ENCODE peak calls at places on chromosomes 16 and 17, in four cellular contexts. One of them, this sample, is unnamed.

GRCh38 chr17:82299452-82299851 is 18.0 kb downstream of the CD7 start:
- DNase-seq in renal cortical epithelial cell: peak
- DNase-seq in hypothalamus: no peak
- DNase-seq in activated naive CD4-positive, alpha-beta T cell: no peak
- DNase-seq in this sample: no peak

GRCh38 chr16:76653390-76654026 is 376.3 kb downstream of the CNTNAP4 start:
- DNase-seq in renal cortical epithelial cell: peak
- DNase-seq in hypothalamus: no peak
- DNase-seq in activated naive CD4-positive, alpha-beta T cell: no peak
- DNase-seq in this sample: no peak

GRCh38 chr17:80679816-80680215 is 135.2 kb downstream of the RPTOR start:
- DNase-seq in renal cortical epithelial cell: no peak
- DNase-seq in hypothalamus: no peak
- DNase-seq in activated naive CD4-positive, alpha-beta T cell: no peak
- DNase-seq in this sample: no peak

GRCh38 chr17:31571124-31571892 is 179.8 kb downstream of the RAB11FIP4 start:
- DNase-seq in renal cortical epithelial cell: peak
- DNase-seq in hypothalamus: no peak
- DNase-seq in activated naive CD4-positive, alpha-beta T cell: no peak
- DNase-seq in this sample: no peak

GRCh38 chr17:38970804-38971203 is 3.6 kb upstream of the FBXO47 start:
- DNase-seq in renal cortical epithelial cell: peak
- DNase-seq in hypothalamus: no peak
- DNase-seq in activated naive CD4-positive, alpha-beta T cell: no peak
- DNase-seq in this sample: no peak

GRCh38 chr16:15954814-15955151 is 5.4 kb downstream of the ABCC1 start:
- DNase-seq in renal cortical epithelial cell: no peak
- DNase-seq in hypothalamus: no peak
- DNase-seq in activated naive CD4-positive, alpha-beta T cell: no peak
- DNase-seq in this sample: no peak

GRCh38 chr16:2428051-2428786 is 1.0 kb upstream of the CCNF start:
- DNase-seq in renal cortical epithelial cell: peak
- DNase-seq in hypothalamus: no peak
- DNase-seq in activated naive CD4-positive, alpha-beta T cell: no peak
- DNase-seq in this sample: no peak

GRCh38 chr17:18905226-18905625 is 46.7 kb upstream of the SLC5A10 start:
- DNase-seq in renal cortical epithelial cell: no peak
- DNase-seq in hypothalamus: no peak
- DNase-seq in activated naive CD4-positive, alpha-beta T cell: no peak
- DNase-seq in this sample: no peak

GRCh38 chr17:60102632-60103047 is 23.9 kb upstream of the HEATR6 start:
- DNase-seq in renal cortical epithelial cell: no peak
- DNase-seq in hypothalamus: no peak
- DNase-seq in activated naive CD4-positive, alpha-beta T cell: no peak
- DNase-seq in this sample: no peak

GRCh38 chr17:39632153-39632941 is 4.6 kb upstream of the STARD3 start:
- DNase-seq in renal cortical epithelial cell: no peak
- DNase-seq in hypothalamus: peak
- DNase-seq in activated naive CD4-positive, alpha-beta T cell: no peak
- DNase-seq in this sample: no peak